ENCODE peak calls at places on chromosomes 5 and 9, in ten cellular contexts. Z is astrocyte; X is heart left ventricle; T is HCT116; U is prostate gland; H is CD4-positive, CD25-positive, alpha-beta regulatory T cell; M is breast epithelium; J is adipocyte; V is cardiac muscle cell; S is psoas muscle. I is an unnamed sample. For H3K36me3, the result is how much of the 10 kb centered on the place peaks cover.

GRCh38 chr9:103530934-103531333 is 535.8 kb downstream of the CYLC2 start:
- DNase-seq in Z (no peak), X (no peak), T (no peak), U (no peak), H (no peak), M (no peak), J (no peak), V (no peak), S (no peak), I (no peak)

GRCh38 chr5:126248611-126249010 is 174.6 kb upstream of the GRAMD2B start:
- DNase-seq in Z (peak), X (no peak), T (no peak), U (no peak), H (no peak), M (no peak), J (no peak), V (no peak), S (no peak), I (no peak)

GRCh38 chr5:44952376-44952775 is 143.6 kb downstream of the MRPS30 start:
- DNase-seq in Z (peak), X (no peak), T (peak), U (no peak), H (peak), M (no peak), J (peak), V (peak), S (no peak), I (no peak)

GRCh38 chr9:88075966-88076285 is 62.3 kb downstream of the SPATA31C2 start:
- DNase-seq in Z (no peak), X (no peak), T (no peak), U (no peak), H (no peak), M (no peak), J (no peak), V (no peak), S (no peak), I (no peak)

GRCh38 chr5:181281077-181281983 is 20.4 kb upstream of the TRIM52 start:
- DNase-seq in Z (no peak), X (no peak), T (no peak), U (no peak), H (no peak), M (no peak), J (no peak), V (no peak), S (no peak), I (no peak)

GRCh38 chr5:121949885-121950284 is 11.9 kb upstream of the SRFBP1 start:
- DNase-seq in Z (peak), X (no peak), T (peak), U (peak), H (peak), M (no peak), J (peak), V (peak), S (no peak), I (no peak)

GRCh38 chr9:89461302-89461701 is 36.6 kb downstream of the SEMA4D start:
- DNase-seq in Z (peak), X (no peak), T (no peak), U (no peak), H (no peak), M (no peak), J (peak), V (peak), S (no peak), I (no peak)

GRCh38 chr9:132903574-132904495 is 25.1 kb downstream of the SPACA9 start:
- DNase-seq in Z (no peak), X (no peak), T (no peak), U (no peak), H (no peak), M (no peak), J (no peak), V (no peak), S (no peak), I (no peak)

GRCh38 chr5:136891175-136891574 is 525.8 kb upstream of the TRPC7 start:
- DNase-seq in Z (no peak), X (no peak), T (no peak), U (no peak), H (no peak), M (no peak), J (no peak), V (no peak), S (no peak), I (no peak)

GRCh38 chr9:109460576-109460975 is 37.5 kb downstream of the PTPN3 start:
- DNase-seq in Z (no peak), X (no peak), T (no peak), U (no peak), H (no peak), M (no peak), J (no peak), V (no peak), S (no peak), I (no peak)
- H3K36me3 ChIP-seq in Z (under half), X (under half), T (under half), U (under half), H (under half), M (under half), J (under half), V (under half), S (under half), I (under half)

GRCh38 chr9:13901176-13901575 is 412.8 kb downstream of the NFIB start:
- DNase-seq in Z (no peak), X (no peak), T (no peak), U (no peak), H (no peak), M (no peak), J (no peak), V (no peak), S (no peak), I (no peak)
- H3K36me3 ChIP-seq in Z (under half), X (under half), T (under half), U (under half), H (under half), M (under half), J (under half), V (under half), S (under half), I (under half)

GRCh38 chr5:132611965-132612364 is 46.0 kb upstream of the IL13 start:
- DNase-seq in Z (no peak), X (no peak), T (no peak), U (no peak), H (no peak), M (no peak), J (no peak), V (no peak), S (no peak), I (no peak)
- H3K36me3 ChIP-seq in Z (under half), X (half or more), T (under half), U (under half), H (under half), M (under half), J (half or more), V (under half), S (under half), I (under half)

GRCh38 chr5:170248635-170249227 is 15.9 kb downstream of the C5orf58 start:
- DNase-seq in Z (no peak), X (no peak), T (no peak), U (no peak), H (no peak), M (no peak), J (no peak), V (no peak), S (no peak), I (no peak)

GRCh38 chr5:170249360-170249759 is 16.6 kb downstream of the C5orf58 start:
- DNase-seq in Z (no peak), X (no peak), T (no peak), U (no peak), H (no peak), M (no peak), J (no peak), V (no peak), S (no peak), I (no peak)

GRCh38 chr5:170248172-170248571 is 15.4 kb downstream of the C5orf58 start:
- DNase-seq in Z (no peak), X (no peak), T (no peak), U (no peak), H (no peak), M (no peak), J (no peak), V (no peak), S (no peak), I (no peak)

GRCh38 chr5:170246471-170246870 is 13.7 kb downstream of the C5orf58 start:
- DNase-seq in Z (no peak), X (no peak), T (no peak), U (no peak), H (no peak), M (no peak), J (no peak), V (no peak), S (no peak), I (no peak)

DNA sequence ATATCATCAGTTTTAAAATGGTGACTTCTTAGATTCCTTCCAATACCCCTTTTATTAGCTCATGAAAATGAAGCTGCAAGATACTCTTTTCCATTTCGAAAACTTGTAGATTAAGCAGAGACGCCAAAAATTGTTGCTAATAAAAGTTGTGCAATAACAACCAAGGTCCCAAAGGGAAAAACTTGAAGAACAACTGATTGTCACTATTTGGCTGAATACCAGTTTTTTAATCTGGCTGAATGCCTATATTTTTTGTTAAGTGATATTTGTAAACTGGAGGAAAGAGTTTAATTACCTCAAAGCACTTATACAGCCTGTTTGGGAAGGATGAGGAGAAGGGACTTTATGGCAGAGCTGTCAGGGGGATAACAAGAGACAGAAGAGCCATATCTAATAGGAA is 14.6 kb downstream of the C5orf58 start:
- DNase-seq in Z (no peak), X (no peak), T (no peak), U (no peak), H (no peak), M (no peak), J (no peak), V (peak), S (no peak), I (no peak)
- H3K36me3 ChIP-seq in Z (under half), X (under half), T (under half), U (under half), H (half or more), M (under half), J (under half), V (under half), S (under half), I (under half)

DNA sequence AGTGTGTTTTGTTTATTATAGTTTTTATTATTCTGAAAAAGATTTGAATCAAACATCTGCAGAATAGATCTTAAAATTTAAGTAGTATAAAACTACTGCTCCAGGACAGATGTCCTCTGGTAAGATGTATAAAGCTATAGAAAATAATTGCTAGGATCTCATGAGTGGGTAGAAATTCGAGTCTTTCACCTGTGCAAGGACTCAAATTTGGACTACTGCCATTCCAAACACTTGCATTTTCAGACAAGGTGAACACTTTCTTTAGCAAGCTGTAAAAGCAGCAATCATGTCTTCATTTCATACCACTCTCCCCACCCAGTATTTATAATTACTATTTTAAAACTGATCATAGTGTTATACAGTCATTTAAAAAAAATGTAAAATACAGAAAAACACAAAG is 20.7 kb downstream of the SKP2 start:
- DNase-seq in Z (no peak), X (no peak), T (no peak), U (no peak), H (no peak), M (no peak), J (no peak), V (no peak), S (no peak), I (no peak)
- H3K36me3 ChIP-seq in Z (half or more), X (half or more), T (under half), U (under half), H (half or more), M (under half), J (half or more), V (half or more), S (under half), I (under half)

DNA sequence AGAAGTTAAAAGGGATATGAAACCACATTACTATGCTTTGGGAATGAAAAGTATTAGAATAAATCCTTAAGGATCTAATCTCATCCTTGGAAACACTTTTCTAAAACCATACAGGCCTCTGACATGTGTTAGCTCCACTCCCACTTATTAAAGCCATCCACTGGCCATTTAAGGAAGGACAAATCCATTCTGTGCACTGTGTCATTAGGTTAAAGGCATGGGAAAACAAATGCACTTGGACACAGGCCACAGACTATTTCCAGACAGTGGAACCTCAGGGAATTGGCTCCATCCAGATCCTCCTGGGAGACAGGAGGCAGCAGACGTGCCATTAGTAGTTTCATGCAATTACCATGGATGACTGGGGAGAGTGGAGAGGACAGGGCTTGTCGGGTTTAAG is 454.9 kb downstream of the ENC1 start:
- DNase-seq in Z (peak), X (peak), T (no peak), U (no peak), H (no peak), M (no peak), J (no peak), V (no peak), S (no peak), I (no peak)
- H3K36me3 ChIP-seq in Z (under half), X (under half), T (under half), U (under half), H (under half), M (under half), J (under half), V (under half), S (under half), I (under half)

GRCh38 chr5:135356522-135357318 is 42.3 kb downstream of the MACROH2A1 start:
- DNase-seq in Z (peak), X (peak), T (no peak), U (peak), H (no peak), M (no peak), J (peak), V (peak), S (peak), I (no peak)
- H3K36me3 ChIP-seq in Z (under half), X (under half), T (under half), U (under half), H (half or more), M (under half), J (under half), V (under half), S (under half), I (under half)

GRCh38 chr9:92711146-92711545 is 41.2 kb upstream of the IPPK start:
- DNase-seq in Z (no peak), X (no peak), T (no peak), U (no peak), H (no peak), M (no peak), J (no peak), V (no peak), S (no peak), I (no peak)
- H3K36me3 ChIP-seq in Z (under half), X (half or more), T (under half), U (under half), H (under half), M (under half), J (half or more), V (under half), S (under half), I (half or more)

I was measured in ascending aorta.